ENCODE peak calls at places on chromosomes 11 and 22, in four cellular contexts. P is ovary, J is A549, O is neuronal stem cell. L is an unnamed sample.

GRCh38 chr11:47271961-47272661 is 2.2 kb downstream of the MADD start:
- DNase-seq in P (no peak), J (no peak), O (no peak), L (no peak)

GRCh38 chr22:20080776-20081654 is 974 bp downstream of the DGCR8 start:
- DNase-seq in P (peak; percentile 54), J (peak; percentile 30), O (peak; percentile 45), L (peak; percentile 76)

GRCh38 chr11:108970221-108970991 is 305.5 kb downstream of the DDX10 start:
- DNase-seq in P (no peak), J (no peak), O (no peak), L (no peak)

GRCh38 chr11:128055576-128056217 is 531.7 kb downstream of the ETS1 start:
- DNase-seq in P (no peak), J (no peak), O (no peak), L (no peak)

GRCh38 chr11:79168530-79169110 is 272.2 kb downstream of the TENM4 start:
- DNase-seq in P (no peak), J (no peak), O (no peak), L (no peak)

GRCh38 chr11:128691802-128692749 is 1.8 kb upstream of the FLI1 start:
- DNase-seq in P (no peak), J (no peak), O (no peak), L (no peak)

GRCh38 chr22:27246558-27246957 is 555.0 kb downstream of the MN1 start:
- DNase-seq in P (no peak), J (no peak), O (no peak), L (no peak)

GRCh38 chr11:125625594-125626380 is 824 bp downstream of the CHEK1 start:
- DNase-seq in P (peak; percentile 92), J (peak; percentile 94), O (peak; percentile 95), L (peak; percentile 96)

GRCh38 chr11:92528051-92528450 is 303.4 kb downstream of the FAT3 start:
- DNase-seq in P (no peak), J (no peak), O (no peak), L (no peak)

GRCh38 chr22:20015971-20016733 is 471 bp downstream of the ARVCF start:
- DNase-seq in P (peak; percentile 57), J (peak; percentile 12), O (no peak), L (peak; percentile 71)

GRCh38 chr11:31958086-31958735 is 132.7 kb upstream of the RCN1 start:
- DNase-seq in P (peak; percentile 45), J (peak; percentile 39), O (peak; percentile 74), L (peak; percentile 33)

GRCh38 chr11:5851002-5851401 is 6.5 kb downstream of the OR52E8 start:
- DNase-seq in P (no peak), J (no peak), O (no peak), L (no peak)

GRCh38 chr11:19394525-19395016 is 153.8 kb upstream of the E2F8 start:
- DNase-seq in P (no peak), J (no peak), O (no peak), L (no peak)

GRCh38 chr11:102476812-102477211 is 24.2 kb upstream of the TMEM123 start:
- DNase-seq in P (no peak), J (no peak), O (no peak), L (peak; percentile 76)

GRCh38 chr11:31882951-31883392 is 71.8 kb upstream of the PAX6 start:
- DNase-seq in P (no peak), J (no peak), O (peak; percentile 23), L (no peak)

GRCh38 chr11:30018443-30018842 is 1.6 kb upstream of the KCNA4 start:
- DNase-seq in P (no peak), J (no peak), O (no peak), L (no peak)

GRCh38 chr11:95764267-95764898 is 25.2 kb downstream of the FAM76B start:
- DNase-seq in P (no peak), J (peak; percentile 45), O (no peak), L (peak; percentile 68)

GRCh38 chr22:44668190-44668885 is 33.7 kb upstream of the PRR5 start:
- DNase-seq in P (peak; percentile 64), J (no peak), O (peak; percentile 55), L (peak; percentile 51)

GRCh38 chr11:2653930-2654739 is 45.7 kb downstream of the KCNQ1OT1 start:
- DNase-seq in P (peak; percentile 18), J (no peak), O (no peak), L (no peak)

GRCh38 chr22:28958611-28959010 is 75.2 kb downstream of the ZNRF3 start:
- DNase-seq in P (no peak), J (no peak), O (no peak), L (no peak)

GRCh38 chr22:44486538-44486937 is 11.5 kb downstream of the RTL6 start:
- DNase-seq in P (no peak), J (peak; percentile 32), O (no peak), L (no peak)

GRCh38 chr22:32324505-32325415 is 32.9 kb upstream of the RFPL3 start:
- DNase-seq in P (no peak), J (no peak), O (no peak), L (no peak)

GRCh38 chr11:85810521-85810870 is 445 bp downstream of the SYTL2 start:
- DNase-seq in P (no peak), J (no peak), O (no peak), L (no peak)

GRCh38 chr11:103338621-103339484 is 229.6 kb downstream of the DYNC2H1 start:
- DNase-seq in P (no peak), J (peak; percentile 9), O (no peak), L (peak; percentile 34)

GRCh38 chr11:71370020-71370747 is 78.0 kb downstream of the DHCR7 start:
- DNase-seq in P (no peak), J (no peak), O (no peak), L (no peak)
- H3K4me3 ChIP-seq in P (no peak overlapping the region), J (no peak overlapping the region), O (no peak overlapping the region), L (no peak overlapping the region)

GRCh38 chr11:23688835-23689234 is 808.0 kb upstream of the LUZP2 start:
- DNase-seq in P (no peak), J (peak; percentile 1), O (no peak), L (no peak)
- H3K4me1 ChIP-seq in P (no peaks in the 10 kb centered on the region), J (no peaks in the 10 kb centered on the region), O (no peaks in the 10 kb centered on the region), L (no peaks in the 10 kb centered on the region)

DNA sequence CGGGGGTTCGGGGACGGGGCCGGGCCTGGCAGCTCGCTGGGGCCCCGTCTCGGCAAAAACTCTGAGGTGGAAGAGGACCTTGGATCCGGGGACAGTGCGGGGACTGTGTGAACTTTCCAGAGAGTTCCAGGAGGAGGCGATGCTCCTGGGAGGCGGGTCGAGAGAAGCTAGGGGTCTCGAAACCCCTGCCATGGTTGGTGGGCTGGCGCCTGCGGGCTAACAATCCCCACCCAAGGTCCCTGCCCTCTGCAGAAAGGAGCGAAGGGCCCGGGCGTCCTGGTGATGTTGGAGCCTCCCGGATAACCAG is 4.7 kb upstream of the GRK2 start:
- DNase-seq in P (no peak), J (no peak), O (no peak), L (no peak)
- H3K4me3 ChIP-seq in P (peak overlapping the region; percentile 11), J (peak overlapping the region; percentile 23), O (peak overlapping the region; percentile 48), L (no peak overlapping the region)

GRCh38 chr11:75894036-75894585 is 79.1 kb downstream of the UVRAG start:
- DNase-seq in P (no peak), J (no peak), O (no peak), L (peak; percentile 19)
- H3K4me1 ChIP-seq in P (no peaks in the 10 kb centered on the region), J (no peaks in the 10 kb centered on the region), O (no peaks in the 10 kb centered on the region), L (peaks cover 9% of the 10 kb centered on the region)

GRCh38 chr11:1390603-1391164 is 950 bp downstream of the BRSK2 start:
- DNase-seq in P (peak; percentile 48), J (no peak), O (no peak), L (no peak)
- H3K4me3 ChIP-seq in P (no peak overlapping the region), J (peak overlapping the region; percentile 57), O (peak overlapping the region; percentile 97), L (peak overlapping the region; percentile 63)

DNA sequence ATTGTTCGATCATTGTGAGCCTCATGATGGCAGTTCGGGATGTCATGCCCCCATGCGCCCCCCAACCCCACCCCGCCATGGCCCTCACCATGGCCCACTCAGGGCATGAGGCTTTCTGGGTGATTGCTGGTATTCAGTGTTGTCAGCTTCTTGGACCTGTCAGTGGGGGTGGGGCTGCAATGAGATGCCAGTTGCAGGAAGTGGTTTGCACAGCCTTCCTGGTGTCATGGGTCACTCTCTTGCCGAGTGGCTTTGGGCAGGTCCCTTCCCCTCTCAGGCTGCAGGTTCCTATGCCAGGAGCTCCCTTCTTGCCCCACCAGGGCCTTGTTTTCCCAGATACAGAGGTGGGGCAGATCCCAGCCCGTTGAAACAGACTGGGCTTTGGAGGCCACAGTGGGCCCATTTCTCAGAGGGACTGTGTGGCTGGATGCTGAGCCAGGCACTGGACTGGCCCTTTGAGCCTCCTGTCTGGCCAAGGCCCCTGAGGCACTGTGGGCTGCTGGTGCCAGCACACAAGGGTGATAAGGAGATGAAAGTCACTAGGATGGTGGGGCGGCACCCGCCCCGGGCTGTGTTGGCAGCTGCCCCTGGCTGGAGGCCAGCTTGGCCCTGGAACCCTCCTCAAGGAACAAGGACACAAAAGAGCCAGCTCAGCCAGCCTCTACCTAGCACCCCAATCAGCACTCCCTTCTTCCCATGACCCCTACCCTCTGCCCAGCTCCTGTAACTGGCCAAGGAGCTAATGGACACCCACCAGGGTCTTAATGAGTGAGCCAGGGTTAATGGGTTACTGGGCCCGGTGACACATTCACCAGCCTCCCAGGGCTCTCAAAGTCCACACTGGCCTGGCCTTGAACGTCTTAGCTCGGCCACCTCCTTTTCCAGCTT is 1.5 kb upstream of the GGT1 start:
- DNase-seq in P (no peak), J (peak; percentile 58), O (no peak), L (no peak)
- H3K4me1 ChIP-seq in P (peaks cover 3% of the 10 kb centered on the region), J (peaks cover 42% of the 10 kb centered on the region), O (peaks cover 2% of the 10 kb centered on the region), L (peaks cover 8% of the 10 kb centered on the region)

GRCh38 chr22:37806409-37807338 is 1.1 kb upstream of the GCAT start:
- DNase-seq in P (peak; percentile 59), J (peak; percentile 32), O (no peak), L (no peak)
- H3K4me3 ChIP-seq in P (peak overlapping the region; percentile 71), J (peak overlapping the region; percentile 69), O (peak overlapping the region; percentile 80), L (peak overlapping the region; percentile 73)

DNA sequence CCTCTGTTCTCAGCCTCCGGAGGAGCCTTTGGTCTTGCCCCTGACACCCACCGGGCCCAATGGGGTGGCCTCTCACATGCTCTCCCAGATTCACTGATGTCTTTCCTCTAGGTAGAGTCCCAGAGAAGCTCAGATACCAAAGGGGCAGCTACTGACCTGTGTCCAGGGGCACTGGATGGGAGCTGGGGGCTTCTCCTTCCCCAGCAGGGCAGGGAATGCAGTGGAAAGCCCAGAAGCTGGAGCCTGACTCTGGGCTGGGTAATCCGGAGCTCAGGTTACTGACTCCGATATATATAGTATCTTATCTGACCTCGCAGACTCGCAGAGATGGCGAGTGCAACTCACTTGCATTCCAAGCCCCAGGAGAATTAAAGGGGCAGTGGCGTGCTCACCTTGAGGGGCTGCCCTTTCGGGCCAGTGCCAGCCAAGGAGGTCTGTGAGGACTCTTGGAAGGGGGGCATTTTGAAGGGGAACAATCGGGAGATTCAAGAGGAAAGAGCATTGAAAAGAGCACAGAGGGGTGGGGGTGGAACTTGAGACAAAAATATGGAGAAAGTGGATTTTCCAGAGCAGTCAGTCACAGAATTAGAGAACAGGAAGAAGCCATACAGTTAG is 2.5 kb downstream of the USP2 start:
- DNase-seq in P (no peak), J (no peak), O (no peak), L (peak; percentile 6)
- H3K4me1 ChIP-seq in P (peaks cover 10% of the 10 kb centered on the region), J (peaks cover 10% of the 10 kb centered on the region), O (peaks cover 35% of the 10 kb centered on the region), L (peaks cover 15% of the 10 kb centered on the region)

GRCh38 chr11:83092488-83093384 is 21.0 kb upstream of the RAB30 start:
- DNase-seq in P (no peak), J (peak; percentile 84), O (no peak), L (no peak)

GRCh38 chr11:83093634-83094033 is 21.9 kb upstream of the RAB30 start:
- DNase-seq in P (no peak), J (no peak), O (no peak), L (no peak)

GRCh38 chr11:83102806-83103205 is 31.1 kb upstream of the RAB30 start:
- DNase-seq in P (no peak), J (no peak), O (no peak), L (no peak)

GRCh38 chr11:83097671-83098070 is 26.0 kb upstream of the RAB30 start:
- DNase-seq in P (no peak), J (no peak), O (no peak), L (no peak)
- H3K4me3 ChIP-seq in P (no peak overlapping the region), J (no peak overlapping the region), O (no peak overlapping the region), L (no peak overlapping the region)